ENCODE peak calls at places on chromosomes 1 and 21, in ten cellular contexts. J, B, U, I, H, Q, O, D, A and T are unnamed samples.
A peak's percentile ranks its signal among the peaks of the same experiment; 100 is the strongest.

GRCh38 chr1:3198371-3199287 is 129.6 kb downstream of the PRDM16 start:
- DNase-seq in H (no peak), J (no peak), D (no peak), Q (no peak), U (no peak), I (no peak), O (no peak), A (no peak), B (no peak), T (no peak)

GRCh38 chr1:81695741-81696140 is 105.0 kb upstream of the ADGRL2 start:
- DNase-seq in O (peak; percentile 51), Q (no peak), J (peak; percentile 81), B (peak; percentile 18), D (no peak), A (no peak), U (peak; percentile 27), I (no peak), H (no peak), T (no peak)

GRCh38 chr1:94325379-94326302 is 88.3 kb upstream of the ARHGAP29 start:
- DNase-seq in O (no peak), B (peak; percentile 89), H (no peak), I (no peak), Q (no peak), J (peak; percentile 99), D (no peak), U (no peak), A (peak; percentile 38), T (no peak)

GRCh38 chr1:238485062-238485905 is 594.6 kb upstream of the ZP4 start:
- DNase-seq in U (peak; percentile 44), J (peak; percentile 60), H (no peak), O (no peak), D (no peak), A (no peak), I (no peak), B (peak; percentile 43), Q (no peak), T (no peak)

GRCh38 chr1:101259744-101260148 is 22.9 kb downstream of the S1PR1 start:
- DNase-seq in O (no peak), I (no peak), A (no peak), U (no peak), Q (no peak), D (no peak), B (peak; percentile 49), J (peak; percentile 75), H (no peak), T (no peak)

GRCh38 chr1:154403300-154403943 is 1.7 kb upstream of the IL6R start:
- DNase-seq in I (no peak), Q (peak; percentile 37), O (no peak), A (no peak), H (peak; percentile 16), J (no peak), B (no peak), D (peak; percentile 44), U (no peak), T (no peak)

GRCh38 chr1:33007190-33008050 is 29.3 kb downstream of the AK2 start:
- DNase-seq in D (no peak), Q (peak; percentile 28), H (no peak), I (peak; percentile 48), B (peak; percentile 79), J (peak; percentile 94), U (peak; percentile 28), O (peak; percentile 74), A (no peak), T (no peak)

GRCh38 chr1:12143631-12144155 is 23.1 kb upstream of the TNFRSF1B start:
- DNase-seq in D (peak; percentile 78), O (peak; percentile 68), A (peak; percentile 72), U (peak; percentile 72), H (peak; percentile 79), I (peak; percentile 52), J (peak; percentile 98), Q (peak; percentile 77), B (peak; percentile 14), T (no peak)

GRCh38 chr1:31987231-31987630 is 26.4 kb upstream of the KHDRBS1 start:
- DNase-seq in O (no peak), B (no peak), I (no peak), A (no peak), Q (no peak), D (no peak), J (no peak), H (no peak), U (no peak), T (no peak)

GRCh38 chr1:1344672-1345361 is 4.4 kb downstream of the DVL1 start:
- DNase-seq in O (peak; percentile 66), I (peak; percentile 52), J (peak; percentile 69), H (no peak), Q (peak; percentile 62), A (no peak), D (no peak), B (peak; percentile 83), U (no peak), T (no peak)

GRCh38 chr1:202283991-202284390 is 57.7 kb downstream of the UBE2T start:
- DNase-seq in U (no peak), B (peak; percentile 69), Q (no peak), H (no peak), D (no peak), A (no peak), O (peak; percentile 31), I (no peak), J (peak; percentile 74), T (no peak)

GRCh38 chr1:204973449-204973848 is 69.6 kb upstream of the CNTN2 start:
- DNase-seq in I (no peak), U (no peak), H (no peak), Q (no peak), A (no peak), D (no peak), J (no peak), B (no peak), O (no peak), T (no peak)

GRCh38 chr1:177585492-177586220 is 384.2 kb downstream of the SEC16B start:
- DNase-seq in B (no peak), A (no peak), O (no peak), D (no peak), H (no peak), Q (peak; percentile 66), J (no peak), U (no peak), I (no peak), T (no peak)

GRCh38 chr1:8019229-8019620 is 6.9 kb downstream of the ERRFI1 start:
- DNase-seq in H (no peak), B (no peak), D (no peak), Q (no peak), A (no peak), O (no peak), I (no peak), J (no peak), U (no peak), T (no peak)
- H3K4me1 ChIP-seq in H (peaks cover 15% of the 10 kb centered on the region), B (peaks cover 78% of the 10 kb centered on the region), D (no peaks in the 10 kb centered on the region), Q (peaks cover 71% of the 10 kb centered on the region), A (peaks cover 38% of the 10 kb centered on the region), O (peaks cover 45% of the 10 kb centered on the region), I (peaks cover 91% of the 10 kb centered on the region), J (peaks cover 21% of the 10 kb centered on the region), U (peaks cover 8% of the 10 kb centered on the region), T (peaks cover 100% of the 10 kb centered on the region)

GRCh38 chr21:42247716-42248115 is 28.8 kb downstream of the ABCG1 start:
- DNase-seq in J (no peak), H (no peak), B (no peak), Q (no peak), U (no peak), I (no peak), D (no peak), O (no peak), A (no peak), T (no peak)
- TF ChIP-seq POLR2A in J (no peak), H (no peak), B (no peak), Q (no peak), U (no peak), I (no peak), D (no peak), O (no peak), A (no peak), T (no peak)

GRCh38 chr1:226939439-226940028 is 560 bp upstream of the COQ8A start:
- DNase-seq in D (peak; percentile 76), J (no peak), O (peak; percentile 70), U (peak; percentile 68), I (peak; percentile 69), B (no peak), Q (peak; percentile 67), H (peak; percentile 81), A (peak; percentile 69), T (no peak)

GRCh38 chr1:226940029-226940805 is at the start of gene COQ8A:
- DNase-seq in A (peak; percentile 99), B (peak; percentile 99), O (peak; percentile 99), U (peak; percentile 99), D (peak; percentile 98), H (peak; percentile 99), J (peak; percentile 99), Q (peak; percentile 99), I (peak; percentile 99), T (peak; percentile 96)

GRCh38 chr1:226942392-226942791 is 2.3 kb downstream of the COQ8A start:
- DNase-seq in B (no peak), Q (no peak), O (no peak), I (no peak), A (no peak), U (no peak), D (no peak), H (no peak), J (no peak), T (no peak)

GRCh38 chr1:226938903-226939438 is 1.1 kb upstream of the COQ8A start:
- DNase-seq in B (peak; percentile 36), H (no peak), J (peak; percentile 55), I (no peak), U (no peak), Q (no peak), D (no peak), A (no peak), O (no peak), T (no peak)

GRCh38 chr1:226940806-226941067 is 643 bp downstream of the COQ8A start:
- DNase-seq in U (no peak), O (no peak), J (no peak), I (no peak), A (no peak), B (no peak), H (no peak), Q (no peak), D (no peak), T (no peak)
- H3K4me1 ChIP-seq in U (peaks cover 6% of the 10 kb centered on the region), O (peaks cover 50% of the 10 kb centered on the region), J (peaks cover 3% of the 10 kb centered on the region), I (peaks cover 64% of the 10 kb centered on the region), A (peaks cover 63% of the 10 kb centered on the region), B (peaks cover 21% of the 10 kb centered on the region), H (peaks cover 34% of the 10 kb centered on the region), Q (peaks cover 60% of the 10 kb centered on the region), D (peaks cover 4% of the 10 kb centered on the region), T (peaks cover 68% of the 10 kb centered on the region)

GRCh38 chr1:109622103-109622892 is 2.7 kb downstream of the AMPD2 start:
- DNase-seq in J (no peak), U (no peak), O (no peak), Q (no peak), H (no peak), D (no peak), A (no peak), I (no peak), B (no peak), T (no peak)

GRCh38 chr1:109619655-109620395 is at the start of gene AMPD2:
- DNase-seq in Q (peak; percentile 85), H (peak; percentile 85), I (peak; percentile 86), B (peak; percentile 74), O (peak; percentile 90), U (peak; percentile 83), A (peak; percentile 84), J (peak; percentile 89), D (peak; percentile 79), T (no peak)

GRCh38 chr1:109621402-109622101 is 1.9 kb downstream of the AMPD2 start:
- DNase-seq in B (no peak), O (peak; percentile 18), U (no peak), Q (no peak), H (peak; percentile 36), J (no peak), D (no peak), I (no peak), A (no peak), T (no peak)

GRCh38 chr1:109620396-109620817 is 770 bp downstream of the AMPD2 start:
- DNase-seq in H (peak; percentile 67), J (peak; percentile 62), D (no peak), O (peak; percentile 58), A (peak; percentile 58), Q (peak; percentile 44), U (peak; percentile 66), I (no peak), B (peak; percentile 37), T (no peak)

GRCh38 chr1:109620890-109621289 is 1.3 kb downstream of the AMPD2 start:
- DNase-seq in A (peak; percentile 93), H (peak; percentile 89), B (peak; percentile 87), U (peak; percentile 91), J (peak; percentile 95), O (peak; percentile 96), I (peak; percentile 89), Q (peak; percentile 94), D (peak; percentile 99), T (peak; percentile 75)
- TF ChIP-seq POLR2A in A (no peak), H (no peak), B (no peak), U (no peak), J (peak; percentile 31), O (peak; percentile 1), I (no peak), Q (no peak), D (no peak), T (no peak)